ENCODE peak calls at places on chromosomes 11 and 22, in four cellular contexts. F, X, C and Q are unnamed samples.

GRCh38 chr11:44071157-44071556 is 5.1 kb downstream of the ACCS start:
- DNase-seq in F (no peak), X (no peak), C (no peak), Q (no peak)

GRCh38 chr11:33543823-33544222 is 156.8 kb downstream of the C11orf91 start:
- DNase-seq in C (no peak), X (no peak), F (no peak), Q (no peak)

GRCh38 chr11:105862736-105863367 is 159.2 kb downstream of the MSANTD4 start:
- DNase-seq in C (no peak), X (no peak), F (peak), Q (peak)

GRCh38 chr11:124970925-124971324 is 16.9 kb downstream of the CCDC15 start:
- DNase-seq in C (no peak), X (no peak), F (no peak), Q (no peak)

GRCh38 chr11:10725114-10725906 is 25.7 kb upstream of the CTR9 start:
- DNase-seq in X (no peak), C (no peak), F (no peak), Q (no peak)

GRCh38 chr11:123193742-123194141 is 1.3 kb downstream of the CLMP start:
- DNase-seq in X (no peak), F (no peak), C (no peak), Q (no peak)

GRCh38 chr11:25992254-25992653 is 339.7 kb upstream of the ANO3 start:
- DNase-seq in X (no peak), C (no peak), F (peak), Q (no peak)

GRCh38 chr11:118870396-118871343 is 13.0 kb upstream of the CXCR5 start:
- DNase-seq in X (no peak), F (no peak), C (no peak), Q (peak)

GRCh38 chr11:5285703-5286102 is 16.0 kb upstream of the HBE1 start:
- DNase-seq in F (no peak), C (no peak), X (no peak), Q (no peak)

GRCh38 chr11:2842876-2843275 is 42.7 kb downstream of the CDKN1C start:
- DNase-seq in C (no peak), F (no peak), X (no peak), Q (no peak)

GRCh38 chr11:33242575-33242974 is 14.6 kb upstream of the HIPK3 start:
- DNase-seq in C (no peak), F (no peak), X (no peak), Q (no peak)

GRCh38 chr22:38549106-38549884 is 20.7 kb downstream of the DMC1 start:
- DNase-seq in F (no peak), X (no peak), C (no peak), Q (peak)

GRCh38 chr11:61700221-61700620 is 20.0 kb downstream of the DAGLA start:
- DNase-seq in F (no peak), C (no peak), X (no peak), Q (peak)